ENCODE peak calls at places on chromosomes 12 and 14, in four cellular contexts. One of them, this sample, is unnamed.

GRCh38 chr14:28661171-28661772 is 105.3 kb upstream of the FOXG1 start:
- DNase-seq in A549: no peak
- DNase-seq in pancreas: no peak
- DNase-seq in MG63: peak; percentile 30
- DNase-seq in this sample: no peak

GRCh38 chr14:39368261-39368959 is 63.8 kb downstream of the FBXO33 start:
- DNase-seq in A549: peak; percentile 47
- DNase-seq in pancreas: peak; percentile 22
- DNase-seq in MG63: peak; percentile 50
- DNase-seq in this sample: no peak

GRCh38 chr12:96422192-96422591 is 22.0 kb upstream of the CDK17 start:
- DNase-seq in A549: no peak
- DNase-seq in pancreas: no peak
- DNase-seq in MG63: peak; percentile 35
- DNase-seq in this sample: no peak

GRCh38 chr14:78152246-78153068 is 17.7 kb upstream of the NRXN3 start:
- DNase-seq in A549: no peak
- DNase-seq in pancreas: no peak
- DNase-seq in MG63: peak; percentile 42
- DNase-seq in this sample: no peak

GRCh38 chr12:98344034-98344565 is 171.3 kb upstream of the TMPO start:
- DNase-seq in A549: no peak
- DNase-seq in pancreas: no peak
- DNase-seq in MG63: no peak
- DNase-seq in this sample: no peak

GRCh38 chr12:29073631-29074239 is 75.3 kb upstream of the FAR2 start:
- DNase-seq in A549: no peak
- DNase-seq in pancreas: no peak
- DNase-seq in MG63: peak; percentile 31
- DNase-seq in this sample: no peak

GRCh38 chr12:99053599-99054362 is 408.7 kb downstream of the APAF1 start:
- DNase-seq in A549: no peak
- DNase-seq in pancreas: no peak
- DNase-seq in MG63: peak; percentile 13
- DNase-seq in this sample: no peak

GRCh38 chr14:22379727-22380126 is 209.3 kb downstream of the DAD1 start:
- DNase-seq in A549: no peak
- DNase-seq in pancreas: no peak
- DNase-seq in MG63: no peak
- DNase-seq in this sample: no peak

GRCh38 chr14:73795466-73795865 is 56.2 kb upstream of the PTGR2 start:
- DNase-seq in A549: no peak
- DNase-seq in pancreas: no peak
- DNase-seq in MG63: no peak
- DNase-seq in this sample: no peak

GRCh38 chr14:67674139-67674479 is 323 bp downstream of the VTI1B start:
- DNase-seq in A549: peak; percentile 80
- DNase-seq in pancreas: peak; percentile 59
- DNase-seq in MG63: peak; percentile 71
- DNase-seq in this sample: peak; percentile 85

GRCh38 chr14:73762375-73762822 is 48.2 kb upstream of the PNMA1 start:
- DNase-seq in A549: no peak
- DNase-seq in pancreas: no peak
- DNase-seq in MG63: no peak
- DNase-seq in this sample: no peak

GRCh38 chr12:5807538-5808219 is 137.4 kb downstream of the ANO2 start:
- DNase-seq in A549: no peak
- DNase-seq in pancreas: no peak
- DNase-seq in MG63: no peak
- DNase-seq in this sample: no peak

GRCh38 chr14:21093769-21094681 is 4.4 kb downstream of the ZNF219 start:
- DNase-seq in A549: no peak
- DNase-seq in pancreas: no peak
- DNase-seq in MG63: no peak
- DNase-seq in this sample: no peak

GRCh38 chr12:68166317-68166830 is 6.8 kb upstream of the IFNG start:
- DNase-seq in A549: no peak
- DNase-seq in pancreas: no peak
- DNase-seq in MG63: no peak
- DNase-seq in this sample: no peak

GRCh38 chr14:54350196-54350595 is 46.6 kb upstream of the CDKN3 start:
- DNase-seq in A549: no peak
- DNase-seq in pancreas: no peak
- DNase-seq in MG63: no peak
- DNase-seq in this sample: no peak

GRCh38 chr12:532908-533565 is 73.3 kb downstream of the B4GALNT3 start:
- DNase-seq in A549: no peak
- DNase-seq in pancreas: no peak
- DNase-seq in MG63: peak; percentile 79
- DNase-seq in this sample: no peak

GRCh38 chr14:62889354-62889753 is 155.9 kb downstream of the KCNH5 start:
- DNase-seq in A549: no peak
- DNase-seq in pancreas: no peak
- DNase-seq in MG63: no peak
- DNase-seq in this sample: no peak

GRCh38 chr12:75813066-75813465 is 218.5 kb downstream of the PHLDA1 start:
- DNase-seq in A549: no peak
- DNase-seq in pancreas: no peak
- DNase-seq in MG63: no peak
- DNase-seq in this sample: no peak

GRCh38 chr12:32191445-32191844 is 84.8 kb downstream of the BICD1 start:
- DNase-seq in A549: no peak
- DNase-seq in pancreas: no peak
- DNase-seq in MG63: no peak
- DNase-seq in this sample: no peak

GRCh38 chr12:32198555-32198954 is 91.9 kb downstream of the BICD1 start:
- DNase-seq in A549: no peak
- DNase-seq in pancreas: no peak
- DNase-seq in MG63: peak; percentile 32
- DNase-seq in this sample: no peak

GRCh38 chr12:32197421-32197820 is 90.8 kb downstream of the BICD1 start:
- DNase-seq in A549: no peak
- DNase-seq in pancreas: no peak
- DNase-seq in MG63: no peak
- DNase-seq in this sample: no peak

GRCh38 chr12:32201096-32201495 is 94.4 kb downstream of the BICD1 start:
- DNase-seq in A549: no peak
- DNase-seq in pancreas: no peak
- DNase-seq in MG63: no peak
- DNase-seq in this sample: no peak

GRCh38 chr12:32196250-32197198 is 89.9 kb downstream of the BICD1 start:
- DNase-seq in A549: no peak
- DNase-seq in pancreas: no peak
- DNase-seq in MG63: no peak
- DNase-seq in this sample: no peak
- H3K9me3 ChIP-seq in A549: peaks cover 14% of the 10 kb centered on the region
- H3K9me3 ChIP-seq in pancreas: no peaks in the 10 kb centered on the region
- H3K9me3 ChIP-seq in MG63: peaks cover 23% of the 10 kb centered on the region
- H3K9me3 ChIP-seq in this sample: no peaks in the 10 kb centered on the region

GRCh38 chr12:133120385-133121191 is 9.5 kb downstream of the ZNF891 start:
- DNase-seq in A549: no peak
- DNase-seq in pancreas: no peak
- DNase-seq in MG63: no peak
- DNase-seq in this sample: no peak
- H3K9me3 ChIP-seq in A549: peaks cover 100% of the 10 kb centered on the region
- H3K9me3 ChIP-seq in pancreas: peaks cover 21% of the 10 kb centered on the region
- H3K9me3 ChIP-seq in MG63: peaks cover 51% of the 10 kb centered on the region
- H3K9me3 ChIP-seq in this sample: peaks cover 100% of the 10 kb centered on the region

DNA sequence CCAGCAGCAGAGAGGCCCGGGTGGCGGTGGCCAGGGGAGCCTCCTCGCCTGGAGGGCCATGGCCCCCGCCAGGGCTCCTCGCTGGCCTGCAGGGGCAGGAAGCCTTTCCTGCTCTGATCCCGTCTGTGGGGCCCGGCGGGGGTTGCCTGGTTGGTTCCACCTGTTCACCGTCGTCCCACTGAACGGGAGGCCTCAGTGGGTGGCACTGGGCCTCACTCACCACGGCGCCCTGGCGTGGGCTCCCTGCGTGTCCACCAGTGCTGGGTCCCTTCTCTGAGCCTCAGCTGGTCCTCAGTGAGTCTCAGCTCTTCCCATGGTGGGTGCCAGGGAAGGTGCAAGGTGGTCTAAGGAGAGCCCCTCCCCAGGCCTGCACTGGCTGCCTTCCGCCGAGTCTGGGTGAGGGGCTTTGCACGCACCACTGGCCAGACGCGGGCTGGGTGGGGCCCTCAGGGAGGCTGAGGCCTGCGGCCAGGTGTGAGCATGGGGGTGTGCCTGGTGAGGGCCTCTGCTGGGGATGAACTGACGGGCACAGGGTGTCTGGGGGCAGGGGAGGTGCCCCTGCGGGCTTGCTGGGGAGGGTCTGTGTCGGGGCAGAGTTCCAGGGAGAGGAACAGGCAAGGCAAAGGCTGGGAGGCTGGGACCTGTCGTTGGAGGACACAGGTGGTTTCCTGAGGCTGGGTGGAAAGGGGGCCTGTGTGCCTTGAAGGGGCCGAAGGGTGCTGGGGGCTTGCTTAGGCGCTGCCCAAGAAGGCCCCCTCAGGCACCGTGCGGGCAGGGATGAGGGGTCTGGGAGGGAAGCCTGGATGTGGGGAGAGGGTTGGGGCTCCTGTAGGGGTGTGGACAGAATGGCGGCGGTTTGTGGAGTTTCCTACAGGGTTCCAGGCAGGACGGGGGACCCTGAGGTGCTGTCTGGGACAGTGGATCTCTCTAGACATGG is 339.8 kb downstream of the TMEM121 start:
- DNase-seq in A549: no peak
- DNase-seq in pancreas: no peak
- DNase-seq in MG63: no peak
- DNase-seq in this sample: no peak
- H3K9me3 ChIP-seq in A549: no peaks in the 10 kb centered on the region
- H3K9me3 ChIP-seq in pancreas: no peaks in the 10 kb centered on the region
- H3K9me3 ChIP-seq in MG63: no peaks in the 10 kb centered on the region
- H3K9me3 ChIP-seq in this sample: no peaks in the 10 kb centered on the region

GRCh38 chr12:87690236-87690810 is 338.9 kb downstream of the C12orf50 start:
- DNase-seq in A549: no peak
- DNase-seq in pancreas: no peak
- DNase-seq in MG63: no peak
- DNase-seq in this sample: no peak
- H3K9me3 ChIP-seq in A549: no peaks in the 10 kb centered on the region
- H3K9me3 ChIP-seq in pancreas: no peaks in the 10 kb centered on the region
- H3K9me3 ChIP-seq in MG63: no peaks in the 10 kb centered on the region
- H3K9me3 ChIP-seq in this sample: no peaks in the 10 kb centered on the region

GRCh38 chr14:56213288-56213687 is 95.1 kb downstream of the PELI2 start:
- DNase-seq in A549: no peak
- DNase-seq in pancreas: no peak
- DNase-seq in MG63: no peak
- DNase-seq in this sample: no peak

GRCh38 chr14:56215180-56215579 is 97.0 kb downstream of the PELI2 start:
- DNase-seq in A549: no peak
- DNase-seq in pancreas: no peak
- DNase-seq in MG63: no peak
- DNase-seq in this sample: no peak

GRCh38 chr14:56219666-56220413 is 101.6 kb downstream of the PELI2 start:
- DNase-seq in A549: no peak
- DNase-seq in pancreas: peak; percentile 24
- DNase-seq in MG63: no peak
- DNase-seq in this sample: no peak

GRCh38 chr14:56217380-56218045 is 99.3 kb downstream of the PELI2 start:
- DNase-seq in A549: no peak
- DNase-seq in pancreas: no peak
- DNase-seq in MG63: no peak
- DNase-seq in this sample: no peak

GRCh38 chr14:56216631-56217379 is 98.6 kb downstream of the PELI2 start:
- DNase-seq in A549: no peak
- DNase-seq in pancreas: no peak
- DNase-seq in MG63: no peak
- DNase-seq in this sample: peak; percentile 61
- H3K9me3 ChIP-seq in A549: no peaks in the 10 kb centered on the region
- H3K9me3 ChIP-seq in pancreas: no peaks in the 10 kb centered on the region
- H3K9me3 ChIP-seq in MG63: no peaks in the 10 kb centered on the region
- H3K9me3 ChIP-seq in this sample: no peaks in the 10 kb centered on the region